ENCODE peak calls at places on chromosomes 7 and 10, in seven cellular contexts. S is T47D; A is EL; H is endothelial cell; W is suprapubic skin; G is stimulated activated CD4-positive, alpha-beta T cell treated with anti-CD3 and anti-CD28 coated beads, Interleukin-1b, Interleukin-23, amount 100 ng/mL, for 24 hours; M is GM10248. Z is an unnamed sample.

GRCh38 chr7:152633072-152633471 is 42.9 kb downstream of the XRCC2 start:
- DNase-seq in S (no peak), A (no peak), H (no peak), W (no peak), G (no peak), M (no peak), Z (no peak)

GRCh38 chr10:133318494-133319127 is 9.9 kb downstream of the ZNF511 start:
- DNase-seq in S (no peak), A (peak; percentile 63), H (peak; percentile 86), W (no peak), G (peak; percentile 49), M (peak; percentile 74), Z (peak; percentile 58)

GRCh38 chr10:132632851-132633684 is 95.5 kb downstream of the INPP5A start:
- DNase-seq in S (no peak), A (peak; percentile 67), H (no peak), W (peak; percentile 58), G (no peak), M (no peak), Z (no peak)

GRCh38 chr7:71237945-71238344 is 106.0 kb downstream of the GALNT17 start:
- DNase-seq in S (peak; percentile 42), A (no peak), H (no peak), W (no peak), G (no peak), M (no peak), Z (no peak)

GRCh38 chr10:99674762-99675161 is 15.5 kb downstream of the ENTPD7 start:
- DNase-seq in S (no peak), A (no peak), H (no peak), W (no peak), G (no peak), M (no peak), Z (no peak)

GRCh38 chr7:14507617-14508016 is 394.9 kb downstream of the DGKB start:
- DNase-seq in S (no peak), A (peak; percentile 13), H (no peak), W (no peak), G (no peak), M (no peak), Z (no peak)

GRCh38 chr7:78642751-78643150 is 810.7 kb downstream of the MAGI2 start:
- DNase-seq in S (no peak), A (no peak), H (no peak), W (no peak), G (no peak), M (no peak), Z (no peak)

GRCh38 chr10:32357056-32357735 is 10.2 kb upstream of the EPC1 start:
- DNase-seq in S (no peak), A (no peak), H (no peak), W (no peak), G (no peak), M (no peak), Z (no peak)

GRCh38 chr10:61356342-61356741 is 96.8 kb downstream of the TMEM26 start:
- DNase-seq in S (no peak), A (no peak), H (no peak), W (no peak), G (no peak), M (no peak), Z (no peak)

GRCh38 chr10:114623661-114624294 is 34.3 kb downstream of the ABLIM1 start:
- DNase-seq in S (no peak), A (peak; percentile 93), H (no peak), W (no peak), G (no peak), M (no peak), Z (no peak)

GRCh38 chr10:89086801-89087513 is 96.4 kb downstream of the FAS start:
- DNase-seq in S (no peak), A (peak; percentile 92), H (no peak), W (peak; percentile 93), G (no peak), M (no peak), Z (peak; percentile 3)

GRCh38 chr7:95690367-95690947 is 81.9 kb upstream of the DYNC1I1 start:
- DNase-seq in S (no peak), A (peak; percentile 46), H (peak; percentile 24), W (no peak), G (no peak), M (peak; percentile 13), Z (no peak)

GRCh38 chr10:91879514-91880170 is 29.6 kb downstream of the FGFBP3 start:
- DNase-seq in S (no peak), A (no peak), H (no peak), W (no peak), G (no peak), M (no peak), Z (no peak)

GRCh38 chr7:121431389-121431788 is 35.3 kb upstream of the FAM3C start:
- DNase-seq in S (no peak), A (no peak), H (no peak), W (no peak), G (no peak), M (no peak), Z (no peak)

GRCh38 chr10:7410800-7411670 is at the start of gene SFMBT2:
- DNase-seq in S (peak; percentile 90), A (peak; percentile 41), H (peak; percentile 67), W (no peak), G (no peak), M (peak; percentile 85), Z (no peak)

GRCh38 chr10:52484426-52485065 is 170.5 kb downstream of the DKK1 start:
- DNase-seq in S (no peak), A (no peak), H (no peak), W (no peak), G (no peak), M (no peak), Z (no peak)

Z was measured in stimulated activated CD8-positive, alpha-beta memory T cell treated with anti-CD3 and anti-CD28 coated beads, Interleukin-2, amount 100 ng/mL, for 48 hours.